ENCODE peak calls at places on chromosomes 6 and 20, in seven cellular contexts. J, Q, E, H, U, M and A are unnamed samples.

GRCh38 chr6:35449287-35449881 is 2.8 kb upstream of the FANCE start:
- DNase-seq in H (peak; percentile 89), U (peak; percentile 75), J (peak; percentile 67), E (peak; percentile 18), Q (peak; percentile 23), M (no peak), A (peak; percentile 58)

GRCh38 chr6:109295109-109295765 is 87.0 kb downstream of the CD164 start:
- DNase-seq in Q (no peak), M (no peak), J (no peak), E (no peak), H (no peak), U (no peak), A (no peak)

GRCh38 chr20:57478176-57478575 is 46.8 kb downstream of the CTCFL start:
- DNase-seq in H (no peak), E (no peak), J (no peak), Q (no peak), U (no peak), M (no peak), A (no peak)

GRCh38 chr6:9126845-9127560 is 691.7 kb upstream of the SLC35B3 start:
- DNase-seq in E (no peak), U (no peak), J (no peak), Q (no peak), M (no peak), H (peak; percentile 99), A (no peak)

GRCh38 chr6:53961679-53962370 is 149.4 kb upstream of the MLIP start:
- DNase-seq in U (no peak), M (no peak), Q (no peak), E (no peak), H (peak; percentile 60), J (no peak), A (no peak)

GRCh38 chr6:14453712-14454466 is 336.3 kb downstream of the CD83 start:
- DNase-seq in M (no peak), Q (no peak), E (no peak), H (no peak), J (no peak), U (no peak), A (no peak)

GRCh38 chr6:63391203-63391970 is 71.6 kb upstream of the LGSN start:
- DNase-seq in H (no peak), U (no peak), J (no peak), Q (no peak), E (no peak), M (no peak), A (no peak)

GRCh38 chr6:593907-594212 is 63.0 kb downstream of the HUS1B start:
- DNase-seq in H (no peak), E (no peak), M (no peak), U (no peak), J (no peak), Q (no peak), A (no peak)

GRCh38 chr6:147586044-147586443 is 77.6 kb downstream of the SAMD5 start:
- DNase-seq in U (no peak), J (peak; percentile 26), Q (no peak), M (no peak), E (no peak), H (no peak), A (peak; percentile 2)